ENCODE peak calls at places on chromosomes 6 and 20, in seven cellular contexts. M, D, A, K, H, V and Q are unnamed samples.

GRCh38 chr6:111626446-111626845 is 20.8 kb upstream of the TRAF3IP2 start:
- DNase-seq in V (no peak), D (no peak), A (no peak), H (no peak), M (peak), K (no peak), Q (no peak)

GRCh38 chr6:14734416-14735340 is 511.2 kb upstream of the JARID2 start:
- DNase-seq in H (peak), D (peak), V (no peak), K (peak), A (no peak), M (no peak), Q (peak)

GRCh38 chr20:19314619-19315018 is 102.2 kb downstream of the SLC24A3 start:
- DNase-seq in K (no peak), D (no peak), A (no peak), V (no peak), H (no peak), M (no peak), Q (no peak)

GRCh38 chr6:140636237-140636636 is 1261.8 kb upstream of the CITED2 start:
- DNase-seq in H (peak), D (no peak), K (no peak), V (no peak), A (no peak), M (no peak), Q (no peak)

GRCh38 chr6:164208371-164208770 is 793.9 kb downstream of the QKI start:
- DNase-seq in D (no peak), H (no peak), K (no peak), A (no peak), V (no peak), M (no peak), Q (no peak)

GRCh38 chr20:24781061-24781980 is 167.7 kb upstream of the CST7 start:
- DNase-seq in H (no peak), A (peak), M (no peak), D (no peak), V (no peak), K (no peak), Q (no peak)

GRCh38 chr20:8152183-8152582 is 20.1 kb downstream of the PLCB1 start:
- DNase-seq in A (no peak), M (no peak), K (no peak), H (no peak), D (no peak), V (no peak), Q (no peak)

GRCh38 chr20:2984956-2985661 is 58.3 kb upstream of the GNRH2 start:
- DNase-seq in D (no peak), H (no peak), K (no peak), M (no peak), A (no peak), V (no peak), Q (no peak)

GRCh38 chr6:24394777-24395437 is 7.8 kb upstream of the MRS2 start:
- DNase-seq in V (no peak), H (no peak), D (no peak), A (no peak), K (no peak), M (no peak), Q (no peak)

GRCh38 chr6:139625998-139626975 is 251.8 kb upstream of the CITED2 start:
- DNase-seq in V (no peak), K (no peak), H (no peak), D (no peak), A (no peak), M (no peak), Q (peak)

GRCh38 chr6:45586216-45587171 is 208.8 kb upstream of the SUPT3H start:
- DNase-seq in A (no peak), V (no peak), M (no peak), K (no peak), H (no peak), D (peak), Q (no peak)

GRCh38 chr6:7401103-7401502 is 11.5 kb downstream of the RIOK1 start:
- DNase-seq in K (no peak), A (no peak), D (no peak), V (no peak), H (no peak), M (no peak), Q (no peak)

GRCh38 chr6:105748737-105749161 is 337.4 kb upstream of the PRDM1 start:
- DNase-seq in H (no peak), M (no peak), K (no peak), V (no peak), A (no peak), D (no peak), Q (peak)

GRCh38 chr20:7147220-7147601 is 379.7 kb downstream of the BMP2 start:
- DNase-seq in V (no peak), D (no peak), M (no peak), K (no peak), H (no peak), A (no peak), Q (no peak)

GRCh38 chr6:15351631-15352030 is 105.8 kb downstream of the JARID2 start:
- DNase-seq in K (no peak), M (peak), D (no peak), A (peak), H (no peak), V (no peak), Q (peak)

GRCh38 chr20:35756404-35756803 is 14.3 kb upstream of the RBM39 start:
- DNase-seq in M (no peak), D (no peak), A (peak), K (no peak), V (no peak), H (no peak), Q (no peak)

GRCh38 chr20:17794400-17794799 is 94.6 kb downstream of the BANF2 start:
- DNase-seq in K (no peak), H (no peak), V (peak), A (no peak), M (no peak), D (no peak), Q (no peak)

GRCh38 chr6:437042-437402 is 45.5 kb downstream of the IRF4 start:
- DNase-seq in M (no peak), H (no peak), V (no peak), D (no peak), A (no peak), K (no peak), Q (no peak)

GRCh38 chr6:49892280-49892679 is 25.9 kb upstream of the CRISP1 start:
- DNase-seq in V (no peak), M (no peak), K (no peak), H (no peak), A (no peak), D (no peak), Q (peak)

GRCh38 chr6:162177733-162178132 is 549.8 kb downstream of the PRKN start:
- DNase-seq in V (no peak), K (no peak), D (no peak), H (no peak), M (no peak), A (no peak), Q (no peak)

GRCh38 chr6:87982134-87982533 is 65.5 kb upstream of the SPACA1 start:
- DNase-seq in H (no peak), M (no peak), A (no peak), D (no peak), V (no peak), K (no peak), Q (peak)

GRCh38 chr6:108848116-108848868 is at the start of gene ARMC2:
- DNase-seq in M (peak), H (peak), V (peak), K (peak), D (peak), A (peak), Q (peak)
- TF ChIP-seq POLR2A in M (peak), H (no peak), V (no peak), K (peak), D (peak), A (peak), Q (peak)

GRCh38 chr20:48148916-48149672 is 363.8 kb upstream of the SULF2 start:
- DNase-seq in H (no peak), V (no peak), D (no peak), A (no peak), K (no peak), M (no peak), Q (no peak)

GRCh38 chr20:48148020-48148419 is 362.7 kb upstream of the SULF2 start:
- DNase-seq in K (no peak), V (no peak), H (no peak), D (no peak), A (peak), M (no peak), Q (no peak)

GRCh38 chr20:48143435-48144081 is 358.3 kb upstream of the SULF2 start:
- DNase-seq in V (no peak), H (no peak), M (no peak), A (peak), D (no peak), K (no peak), Q (peak)

GRCh38 chr20:48147326-48147725 is 362.0 kb upstream of the SULF2 start:
- DNase-seq in V (no peak), M (no peak), H (no peak), D (no peak), K (no peak), A (no peak), Q (no peak)

GRCh38 chr20:48146303-48146702 is 361.0 kb upstream of the SULF2 start:
- DNase-seq in V (no peak), K (no peak), M (no peak), D (no peak), A (no peak), H (no peak), Q (no peak)
- TF ChIP-seq POLR2A in V (no peak), K (no peak), M (no peak), D (no peak), A (no peak), H (no peak), Q (no peak)

GRCh38 chr20:1824177-1824576 is 71.0 kb upstream of the SIRPA start:
- DNase-seq in A (no peak), D (no peak), V (no peak), H (no peak), K (no peak), M (no peak), Q (no peak)

GRCh38 chr20:1823421-1823892 is 71.8 kb upstream of the SIRPA start:
- DNase-seq in D (no peak), M (no peak), H (no peak), V (no peak), A (peak), K (no peak), Q (no peak)

GRCh38 chr20:1820137-1821074 is 74.8 kb upstream of the SIRPA start:
- DNase-seq in H (no peak), K (no peak), D (no peak), M (no peak), V (no peak), A (no peak), Q (no peak)

GRCh38 chr20:1824834-1825233 is 70.4 kb upstream of the SIRPA start:
- DNase-seq in V (no peak), K (no peak), M (no peak), A (no peak), D (no peak), H (no peak), Q (no peak)

DNA sequence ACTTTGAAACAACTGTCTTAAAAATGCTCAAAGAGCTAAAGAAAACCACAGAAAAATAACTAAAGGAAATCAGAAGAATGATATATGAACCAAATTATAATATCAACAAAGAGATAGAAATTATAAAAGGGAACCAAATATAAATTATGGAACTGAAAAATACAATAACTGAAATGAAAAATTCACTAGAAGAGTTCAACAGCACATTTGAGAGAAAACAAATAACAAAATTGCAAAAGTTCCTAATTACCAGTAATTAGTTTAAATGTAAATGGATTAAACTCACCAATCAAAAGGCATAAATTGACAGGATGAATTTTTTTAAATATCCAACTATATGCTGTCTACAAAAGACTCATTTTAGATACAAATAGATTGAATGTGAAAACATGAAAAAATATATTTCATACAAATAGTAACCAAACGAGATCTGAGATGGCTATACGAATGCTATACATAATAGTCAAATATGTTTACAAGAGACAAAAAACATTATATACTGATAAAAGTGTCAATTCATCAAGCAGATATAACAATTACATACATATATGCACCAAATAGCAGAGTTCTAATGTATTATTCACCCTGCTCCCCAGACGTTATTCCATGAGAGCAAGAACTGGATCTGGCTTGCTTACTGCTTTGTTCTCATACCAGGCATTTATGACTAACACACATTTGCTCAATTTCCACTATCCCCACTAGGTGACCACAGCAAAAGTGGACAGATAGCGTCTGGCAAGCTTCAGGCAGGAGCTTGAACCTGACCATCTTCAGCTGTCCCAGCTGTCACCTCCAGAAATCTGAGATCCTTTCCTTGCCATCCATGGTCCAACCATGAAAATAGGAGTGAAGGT is 72.4 kb upstream of the SIRPA start:
- DNase-seq in D (no peak), M (no peak), A (no peak), H (no peak), K (peak), V (no peak), Q (no peak)
- TF ChIP-seq POLR2A in D (no peak), M (no peak), A (no peak), H (no peak), K (no peak), V (no peak), Q (no peak)

GRCh38 chr6:145632971-145633370 is 102.3 kb downstream of the EPM2A start:
- DNase-seq in V (no peak), D (no peak), M (no peak), K (no peak), H (no peak), A (no peak), Q (no peak)

GRCh38 chr6:145630598-145630997 is 104.7 kb downstream of the EPM2A start:
- DNase-seq in H (no peak), K (no peak), D (no peak), A (no peak), V (no peak), M (no peak), Q (no peak)

GRCh38 chr6:145633981-145634627 is 101.2 kb downstream of the EPM2A start:
- DNase-seq in M (peak), A (peak), D (peak), H (peak), K (peak), V (peak), Q (peak)

GRCh38 chr6:145629478-145629877 is 105.8 kb downstream of the EPM2A start:
- DNase-seq in M (no peak), D (no peak), K (no peak), H (no peak), A (no peak), V (no peak), Q (no peak)

GRCh38 chr6:145631374-145631773 is 103.9 kb downstream of the EPM2A start:
- DNase-seq in H (no peak), V (no peak), A (no peak), D (no peak), K (no peak), M (no peak), Q (no peak)
- TF ChIP-seq POLR2A in H (no peak), V (no peak), A (no peak), D (no peak), K (no peak), M (no peak), Q (no peak)

GRCh38 chr6:73461537-73462350 is at the start of gene MTO1:
- DNase-seq in K (peak), M (peak), H (no peak), D (peak), A (peak), V (peak), Q (peak)
- TF ChIP-seq POLR2A in K (peak), M (peak), H (peak), D (peak), A (peak), V (no peak), Q (peak)

GRCh38 chr6:146914563-146915483 is 289.4 kb upstream of the STXBP5 start:
- DNase-seq in A (peak), K (peak), M (peak), D (no peak), V (no peak), H (no peak), Q (peak)
- TF ChIP-seq POLR2A in A (no peak), K (no peak), M (no peak), D (no peak), V (no peak), H (no peak), Q (peak)

DNA sequence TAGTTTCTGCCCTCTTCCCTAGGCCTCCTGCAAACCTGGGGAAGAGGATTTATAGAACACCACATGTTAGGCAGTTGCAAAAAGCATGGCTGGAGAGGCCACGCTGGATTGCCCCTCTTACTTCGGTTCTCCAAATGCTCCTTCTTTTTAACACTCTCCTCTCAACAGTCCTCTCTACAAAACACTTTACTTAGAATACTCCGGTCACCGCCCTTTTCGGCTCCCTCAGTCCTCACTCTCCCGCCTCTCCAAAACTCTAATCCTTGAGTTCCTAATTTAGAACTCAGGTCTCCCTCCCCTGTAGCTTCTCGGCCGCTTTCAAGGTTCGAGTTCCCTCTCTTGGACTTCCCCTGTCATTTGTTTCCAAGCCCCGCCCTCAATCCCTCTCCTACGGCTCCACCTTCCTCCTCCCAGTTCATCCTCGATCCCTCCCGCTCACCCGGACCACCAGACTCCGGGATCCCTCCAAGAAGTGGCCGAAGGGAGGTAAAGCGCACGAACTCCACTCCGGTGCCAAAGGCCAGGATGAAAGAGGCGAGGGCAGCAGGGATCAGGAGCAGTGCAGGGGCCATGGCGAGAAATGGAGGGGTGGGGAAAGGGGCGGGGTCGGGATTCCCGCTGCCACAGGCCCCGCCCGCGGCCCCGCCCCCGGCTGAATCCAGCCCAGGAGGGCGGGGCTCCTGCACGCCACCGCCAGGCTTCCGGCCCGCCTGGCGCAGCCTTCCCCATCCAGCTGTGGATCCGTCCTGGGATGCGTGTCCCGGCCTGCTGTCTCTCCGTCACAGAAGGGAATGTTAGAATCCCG is at the start of gene NRM:
- DNase-seq in A (peak), M (peak), H (no peak), K (peak), V (peak), D (peak), Q (peak)
- TF ChIP-seq POLR2A in A (no peak), M (no peak), H (peak), K (peak), V (no peak), D (no peak), Q (peak)

DNA sequence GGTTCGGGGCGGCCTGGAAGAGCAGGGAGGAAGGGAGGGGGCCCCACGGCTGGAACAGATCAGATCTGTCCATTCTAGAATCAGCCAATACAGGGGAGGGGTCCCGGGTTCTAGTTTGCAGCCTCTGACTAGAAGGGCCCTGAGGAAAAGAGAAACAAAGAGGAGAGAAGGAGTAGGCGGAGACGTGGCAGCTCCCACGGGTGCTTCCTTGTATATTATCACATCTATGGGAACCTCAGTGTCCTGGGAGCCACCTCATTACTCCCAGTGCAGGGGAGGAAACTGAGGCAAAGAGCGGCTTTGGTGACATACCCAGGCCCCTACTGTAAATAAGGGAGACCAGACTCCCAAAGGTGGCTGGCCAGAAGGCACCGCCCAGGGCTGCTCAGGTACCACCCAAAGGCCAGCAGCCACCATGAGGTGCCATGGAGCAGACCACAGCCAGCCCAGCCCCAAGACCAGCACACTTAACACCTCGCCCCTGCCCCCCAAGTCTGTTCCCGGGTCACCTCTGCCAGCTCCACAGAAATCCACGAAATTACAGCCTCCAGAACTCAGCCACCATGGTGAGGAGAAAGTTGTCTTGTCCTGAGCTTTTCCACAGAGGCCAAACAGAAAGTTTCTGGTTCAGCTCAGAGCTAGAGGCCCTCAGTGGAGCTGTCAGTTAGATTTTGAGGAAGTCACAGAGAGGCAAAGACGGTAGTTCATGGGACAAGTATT is 2.1 kb downstream of the ZC3H12D start:
- DNase-seq in K (no peak), H (no peak), V (no peak), D (peak), A (no peak), M (no peak), Q (peak)
- TF ChIP-seq POLR2A in K (no peak), H (peak), V (no peak), D (no peak), A (no peak), M (no peak), Q (no peak)